ENCODE peak calls at places on chromosomes 7 and 10, in six cellular contexts. One of them, this sample, is unnamed.

GRCh38 chr10:4685495-4685894 is 140.5 kb upstream of the AKR1E2 start:
- DNase-seq in NCI-H1092 treated with DMSO at 0.1 percent for 48 hours: no peak
- DNase-seq in stimulated activated CD4-positive, alpha-beta T cell treated with anti-CD3 and anti-CD28 coated beads, Interleukin-1b, Interleukin-23, amount 100 ng/mL, for 1 hour: no peak
- DNase-seq in fibroblast of pulmonary artery: no peak
- DNase-seq in effector CD4-positive, alpha-beta T cell: no peak
- DNase-seq in RWPE1: no peak
- DNase-seq in this sample: no peak

GRCh38 chr7:150992833-150993302 is 2.1 kb downstream of the NOS3 start:
- DNase-seq in NCI-H1092 treated with DMSO at 0.1 percent for 48 hours: no peak
- DNase-seq in stimulated activated CD4-positive, alpha-beta T cell treated with anti-CD3 and anti-CD28 coated beads, Interleukin-1b, Interleukin-23, amount 100 ng/mL, for 1 hour: no peak
- DNase-seq in fibroblast of pulmonary artery: peak
- DNase-seq in effector CD4-positive, alpha-beta T cell: no peak
- DNase-seq in RWPE1: no peak
- DNase-seq in this sample: no peak

GRCh38 chr10:117694251-117694650 is 151.7 kb downstream of the EMX2 start:
- DNase-seq in NCI-H1092 treated with DMSO at 0.1 percent for 48 hours: no peak
- DNase-seq in stimulated activated CD4-positive, alpha-beta T cell treated with anti-CD3 and anti-CD28 coated beads, Interleukin-1b, Interleukin-23, amount 100 ng/mL, for 1 hour: no peak
- DNase-seq in fibroblast of pulmonary artery: no peak
- DNase-seq in effector CD4-positive, alpha-beta T cell: no peak
- DNase-seq in RWPE1: no peak
- DNase-seq in this sample: no peak

GRCh38 chr7:127619681-127620405 is 1.9 kb upstream of the PAX4 start:
- DNase-seq in NCI-H1092 treated with DMSO at 0.1 percent for 48 hours: peak
- DNase-seq in stimulated activated CD4-positive, alpha-beta T cell treated with anti-CD3 and anti-CD28 coated beads, Interleukin-1b, Interleukin-23, amount 100 ng/mL, for 1 hour: no peak
- DNase-seq in fibroblast of pulmonary artery: no peak
- DNase-seq in effector CD4-positive, alpha-beta T cell: no peak
- DNase-seq in RWPE1: no peak
- DNase-seq in this sample: no peak

GRCh38 chr10:106226831-106227230 is 937.7 kb downstream of the SORCS1 start:
- DNase-seq in NCI-H1092 treated with DMSO at 0.1 percent for 48 hours: no peak
- DNase-seq in stimulated activated CD4-positive, alpha-beta T cell treated with anti-CD3 and anti-CD28 coated beads, Interleukin-1b, Interleukin-23, amount 100 ng/mL, for 1 hour: no peak
- DNase-seq in fibroblast of pulmonary artery: no peak
- DNase-seq in effector CD4-positive, alpha-beta T cell: no peak
- DNase-seq in RWPE1: no peak
- DNase-seq in this sample: no peak

GRCh38 chr10:13637894-13638293 is 51.1 kb downstream of the PRPF18 start:
- DNase-seq in NCI-H1092 treated with DMSO at 0.1 percent for 48 hours: no peak
- DNase-seq in stimulated activated CD4-positive, alpha-beta T cell treated with anti-CD3 and anti-CD28 coated beads, Interleukin-1b, Interleukin-23, amount 100 ng/mL, for 1 hour: no peak
- DNase-seq in fibroblast of pulmonary artery: no peak
- DNase-seq in effector CD4-positive, alpha-beta T cell: no peak
- DNase-seq in RWPE1: no peak
- DNase-seq in this sample: no peak

GRCh38 chr7:92631067-92631829 is 41.1 kb upstream of the FAM133B start:
- DNase-seq in NCI-H1092 treated with DMSO at 0.1 percent for 48 hours: no peak
- DNase-seq in stimulated activated CD4-positive, alpha-beta T cell treated with anti-CD3 and anti-CD28 coated beads, Interleukin-1b, Interleukin-23, amount 100 ng/mL, for 1 hour: no peak
- DNase-seq in fibroblast of pulmonary artery: no peak
- DNase-seq in effector CD4-positive, alpha-beta T cell: no peak
- DNase-seq in RWPE1: no peak
- DNase-seq in this sample: no peak

GRCh38 chr10:79304479-79305087 is 42.7 kb upstream of the PPIF start:
- DNase-seq in NCI-H1092 treated with DMSO at 0.1 percent for 48 hours: no peak
- DNase-seq in stimulated activated CD4-positive, alpha-beta T cell treated with anti-CD3 and anti-CD28 coated beads, Interleukin-1b, Interleukin-23, amount 100 ng/mL, for 1 hour: no peak
- DNase-seq in fibroblast of pulmonary artery: no peak
- DNase-seq in effector CD4-positive, alpha-beta T cell: no peak
- DNase-seq in RWPE1: no peak
- DNase-seq in this sample: no peak

GRCh38 chr7:35021445-35021844 is 15.8 kb downstream of the DPY19L1 start:
- DNase-seq in NCI-H1092 treated with DMSO at 0.1 percent for 48 hours: no peak
- DNase-seq in stimulated activated CD4-positive, alpha-beta T cell treated with anti-CD3 and anti-CD28 coated beads, Interleukin-1b, Interleukin-23, amount 100 ng/mL, for 1 hour: no peak
- DNase-seq in fibroblast of pulmonary artery: no peak
- DNase-seq in effector CD4-positive, alpha-beta T cell: no peak
- DNase-seq in RWPE1: no peak
- DNase-seq in this sample: no peak

GRCh38 chr7:154409703-154410311 is 357.6 kb downstream of the DPP6 start:
- DNase-seq in NCI-H1092 treated with DMSO at 0.1 percent for 48 hours: no peak
- DNase-seq in stimulated activated CD4-positive, alpha-beta T cell treated with anti-CD3 and anti-CD28 coated beads, Interleukin-1b, Interleukin-23, amount 100 ng/mL, for 1 hour: no peak
- DNase-seq in fibroblast of pulmonary artery: peak
- DNase-seq in effector CD4-positive, alpha-beta T cell: no peak
- DNase-seq in RWPE1: no peak
- DNase-seq in this sample: peak

GRCh38 chr7:78039791-78040776 is 241.5 kb downstream of the PHTF2 start:
- DNase-seq in NCI-H1092 treated with DMSO at 0.1 percent for 48 hours: no peak
- DNase-seq in stimulated activated CD4-positive, alpha-beta T cell treated with anti-CD3 and anti-CD28 coated beads, Interleukin-1b, Interleukin-23, amount 100 ng/mL, for 1 hour: no peak
- DNase-seq in fibroblast of pulmonary artery: peak
- DNase-seq in effector CD4-positive, alpha-beta T cell: peak
- DNase-seq in RWPE1: peak
- DNase-seq in this sample: peak

GRCh38 chr10:6701289-6701688 is 121.2 kb upstream of the PRKCQ start:
- DNase-seq in NCI-H1092 treated with DMSO at 0.1 percent for 48 hours: no peak
- DNase-seq in stimulated activated CD4-positive, alpha-beta T cell treated with anti-CD3 and anti-CD28 coated beads, Interleukin-1b, Interleukin-23, amount 100 ng/mL, for 1 hour: no peak
- DNase-seq in fibroblast of pulmonary artery: no peak
- DNase-seq in effector CD4-positive, alpha-beta T cell: no peak
- DNase-seq in RWPE1: peak
- DNase-seq in this sample: no peak

GRCh38 chr10:3516191-3516590 is 268.8 kb downstream of the KLF6 start:
- DNase-seq in NCI-H1092 treated with DMSO at 0.1 percent for 48 hours: no peak
- DNase-seq in stimulated activated CD4-positive, alpha-beta T cell treated with anti-CD3 and anti-CD28 coated beads, Interleukin-1b, Interleukin-23, amount 100 ng/mL, for 1 hour: no peak
- DNase-seq in fibroblast of pulmonary artery: no peak
- DNase-seq in effector CD4-positive, alpha-beta T cell: no peak
- DNase-seq in RWPE1: no peak
- DNase-seq in this sample: no peak

GRCh38 chr7:115356139-115356746 is 434.3 kb downstream of the MDFIC start:
- DNase-seq in NCI-H1092 treated with DMSO at 0.1 percent for 48 hours: peak
- DNase-seq in stimulated activated CD4-positive, alpha-beta T cell treated with anti-CD3 and anti-CD28 coated beads, Interleukin-1b, Interleukin-23, amount 100 ng/mL, for 1 hour: no peak
- DNase-seq in fibroblast of pulmonary artery: peak
- DNase-seq in effector CD4-positive, alpha-beta T cell: no peak
- DNase-seq in RWPE1: no peak
- DNase-seq in this sample: peak

GRCh38 chr7:44953156-44953555 is 25.7 kb downstream of the MYO1G start:
- DNase-seq in NCI-H1092 treated with DMSO at 0.1 percent for 48 hours: no peak
- DNase-seq in stimulated activated CD4-positive, alpha-beta T cell treated with anti-CD3 and anti-CD28 coated beads, Interleukin-1b, Interleukin-23, amount 100 ng/mL, for 1 hour: no peak
- DNase-seq in fibroblast of pulmonary artery: no peak
- DNase-seq in effector CD4-positive, alpha-beta T cell: no peak
- DNase-seq in RWPE1: no peak
- DNase-seq in this sample: no peak

GRCh38 chr7:100632951-100633717 is 8.2 kb downstream of the TFR2 start:
- DNase-seq in NCI-H1092 treated with DMSO at 0.1 percent for 48 hours: peak
- DNase-seq in stimulated activated CD4-positive, alpha-beta T cell treated with anti-CD3 and anti-CD28 coated beads, Interleukin-1b, Interleukin-23, amount 100 ng/mL, for 1 hour: no peak
- DNase-seq in fibroblast of pulmonary artery: peak
- DNase-seq in effector CD4-positive, alpha-beta T cell: peak
- DNase-seq in RWPE1: peak
- DNase-seq in this sample: peak

GRCh38 chr10:80252296-80252887 is 37.1 kb downstream of the MAT1A start:
- DNase-seq in NCI-H1092 treated with DMSO at 0.1 percent for 48 hours: no peak
- DNase-seq in stimulated activated CD4-positive, alpha-beta T cell treated with anti-CD3 and anti-CD28 coated beads, Interleukin-1b, Interleukin-23, amount 100 ng/mL, for 1 hour: no peak
- DNase-seq in fibroblast of pulmonary artery: no peak
- DNase-seq in effector CD4-positive, alpha-beta T cell: no peak
- DNase-seq in RWPE1: no peak
- DNase-seq in this sample: no peak

GRCh38 chr7:10973942-10974716 is 457 bp downstream of the PHF14 start:
- DNase-seq in NCI-H1092 treated with DMSO at 0.1 percent for 48 hours: peak
- DNase-seq in stimulated activated CD4-positive, alpha-beta T cell treated with anti-CD3 and anti-CD28 coated beads, Interleukin-1b, Interleukin-23, amount 100 ng/mL, for 1 hour: no peak
- DNase-seq in fibroblast of pulmonary artery: peak
- DNase-seq in effector CD4-positive, alpha-beta T cell: peak
- DNase-seq in RWPE1: peak
- DNase-seq in this sample: peak

GRCh38 chr7:26653430-26653911 is 210.9 kb downstream of the SKAP2 start:
- DNase-seq in NCI-H1092 treated with DMSO at 0.1 percent for 48 hours: peak
- DNase-seq in stimulated activated CD4-positive, alpha-beta T cell treated with anti-CD3 and anti-CD28 coated beads, Interleukin-1b, Interleukin-23, amount 100 ng/mL, for 1 hour: no peak
- DNase-seq in fibroblast of pulmonary artery: peak
- DNase-seq in effector CD4-positive, alpha-beta T cell: no peak
- DNase-seq in RWPE1: peak
- DNase-seq in this sample: peak

GRCh38 chr10:130340816-130341215 is 204.6 kb downstream of the GLRX3 start:
- DNase-seq in NCI-H1092 treated with DMSO at 0.1 percent for 48 hours: no peak
- DNase-seq in stimulated activated CD4-positive, alpha-beta T cell treated with anti-CD3 and anti-CD28 coated beads, Interleukin-1b, Interleukin-23, amount 100 ng/mL, for 1 hour: no peak
- DNase-seq in fibroblast of pulmonary artery: no peak
- DNase-seq in effector CD4-positive, alpha-beta T cell: no peak
- DNase-seq in RWPE1: no peak
- DNase-seq in this sample: no peak

GRCh38 chr10:133264455-133264854 is 12.2 kb downstream of the ADAM8 start:
- DNase-seq in NCI-H1092 treated with DMSO at 0.1 percent for 48 hours: no peak
- DNase-seq in stimulated activated CD4-positive, alpha-beta T cell treated with anti-CD3 and anti-CD28 coated beads, Interleukin-1b, Interleukin-23, amount 100 ng/mL, for 1 hour: no peak
- DNase-seq in fibroblast of pulmonary artery: no peak
- DNase-seq in effector CD4-positive, alpha-beta T cell: no peak
- DNase-seq in RWPE1: no peak
- DNase-seq in this sample: no peak

GRCh38 chr7:15140431-15140830 is 237.9 kb upstream of the DGKB start:
- DNase-seq in NCI-H1092 treated with DMSO at 0.1 percent for 48 hours: no peak
- DNase-seq in stimulated activated CD4-positive, alpha-beta T cell treated with anti-CD3 and anti-CD28 coated beads, Interleukin-1b, Interleukin-23, amount 100 ng/mL, for 1 hour: no peak
- DNase-seq in fibroblast of pulmonary artery: no peak
- DNase-seq in effector CD4-positive, alpha-beta T cell: no peak
- DNase-seq in RWPE1: no peak
- DNase-seq in this sample: no peak

GRCh38 chr7:111903797-111904196 is 302.4 kb downstream of the DOCK4 start:
- DNase-seq in NCI-H1092 treated with DMSO at 0.1 percent for 48 hours: no peak
- DNase-seq in stimulated activated CD4-positive, alpha-beta T cell treated with anti-CD3 and anti-CD28 coated beads, Interleukin-1b, Interleukin-23, amount 100 ng/mL, for 1 hour: no peak
- DNase-seq in fibroblast of pulmonary artery: no peak
- DNase-seq in effector CD4-positive, alpha-beta T cell: no peak
- DNase-seq in RWPE1: peak
- DNase-seq in this sample: peak

GRCh38 chr10:2214805-2215204 is 477.5 kb upstream of the ADARB2 start:
- DNase-seq in NCI-H1092 treated with DMSO at 0.1 percent for 48 hours: no peak
- DNase-seq in stimulated activated CD4-positive, alpha-beta T cell treated with anti-CD3 and anti-CD28 coated beads, Interleukin-1b, Interleukin-23, amount 100 ng/mL, for 1 hour: no peak
- DNase-seq in fibroblast of pulmonary artery: no peak
- DNase-seq in effector CD4-positive, alpha-beta T cell: no peak
- DNase-seq in RWPE1: peak
- DNase-seq in this sample: no peak

GRCh38 chr10:71625445-71626175 is 94.0 kb downstream of the C10orf105 start:
- DNase-seq in NCI-H1092 treated with DMSO at 0.1 percent for 48 hours: no peak
- DNase-seq in stimulated activated CD4-positive, alpha-beta T cell treated with anti-CD3 and anti-CD28 coated beads, Interleukin-1b, Interleukin-23, amount 100 ng/mL, for 1 hour: no peak
- DNase-seq in fibroblast of pulmonary artery: no peak
- DNase-seq in effector CD4-positive, alpha-beta T cell: no peak
- DNase-seq in RWPE1: no peak
- DNase-seq in this sample: no peak

GRCh38 chr7:149292101-149292823 is 30.3 kb downstream of the ZNF783 start:
- DNase-seq in NCI-H1092 treated with DMSO at 0.1 percent for 48 hours: no peak
- DNase-seq in stimulated activated CD4-positive, alpha-beta T cell treated with anti-CD3 and anti-CD28 coated beads, Interleukin-1b, Interleukin-23, amount 100 ng/mL, for 1 hour: no peak
- DNase-seq in fibroblast of pulmonary artery: no peak
- DNase-seq in effector CD4-positive, alpha-beta T cell: no peak
- DNase-seq in RWPE1: no peak
- DNase-seq in this sample: no peak

GRCh38 chr10:102779680-102780079 is 35.9 kb downstream of the WBP1L start:
- DNase-seq in NCI-H1092 treated with DMSO at 0.1 percent for 48 hours: no peak
- DNase-seq in stimulated activated CD4-positive, alpha-beta T cell treated with anti-CD3 and anti-CD28 coated beads, Interleukin-1b, Interleukin-23, amount 100 ng/mL, for 1 hour: no peak
- DNase-seq in fibroblast of pulmonary artery: peak
- DNase-seq in effector CD4-positive, alpha-beta T cell: no peak
- DNase-seq in RWPE1: peak
- DNase-seq in this sample: no peak

This sample was measured in LoVo.